ENCODE peak calls at places on chromosomes 2 and 18, in four cellular contexts. B, X, E and Z are unnamed samples.

GRCh38 chr18:74084184-74084583 is 63.5 kb downstream of the FBXO15 start:
- DNase-seq in B (no peak), X (peak; percentile 11), E (no peak), Z (no peak)

GRCh38 chr2:237257471-237257951 is 156.5 kb downstream of the COL6A3 start:
- DNase-seq in X (peak; percentile 75), B (no peak), E (peak; percentile 75), Z (no peak)

GRCh38 chr18:28039078-28039477 is 137.9 kb downstream of the CDH2 start:
- DNase-seq in E (peak; percentile 80), B (no peak), X (peak; percentile 81), Z (no peak)

GRCh38 chr2:28635251-28635650 is 116.4 kb upstream of the PPP1CB start:
- DNase-seq in X (no peak), B (no peak), E (peak; percentile 45), Z (no peak)

GRCh38 chr2:20371656-20372055 is 21.0 kb upstream of the PUM2 start:
- DNase-seq in B (no peak), X (no peak), E (peak; percentile 47), Z (no peak)

GRCh38 chr2:206488623-206489022 is 45.3 kb downstream of the ADAM23 start:
- DNase-seq in B (no peak), E (no peak), X (no peak), Z (no peak)

GRCh38 chr2:11305958-11306357 is 38.5 kb downstream of the ROCK2 start:
- DNase-seq in X (peak; percentile 19), E (peak; percentile 82), B (no peak), Z (no peak)

GRCh38 chr2:144771348-144771747 is 251.4 kb upstream of the ZEB2 start:
- DNase-seq in E (no peak), B (no peak), X (peak; percentile 11), Z (no peak)

GRCh38 chr2:11998626-11999378 is 252.4 kb downstream of the LPIN1 start:
- DNase-seq in E (peak; percentile 28), X (peak; percentile 49), B (no peak), Z (no peak)

GRCh38 chr2:193778293-193778692 is 1583.6 kb upstream of the TMEFF2 start:
- DNase-seq in X (no peak), B (no peak), E (no peak), Z (no peak)

GRCh38 chr2:126877041-126877440 is 21.6 kb upstream of the TEX51 start:
- DNase-seq in B (no peak), X (no peak), E (no peak), Z (no peak)

GRCh38 chr18:48599391-48599790 is 60.6 kb downstream of the CTIF start:
- DNase-seq in E (no peak), X (no peak), B (no peak), Z (no peak)

GRCh38 chr2:233152541-233152940 is 92.4 kb downstream of the INPP5D start:
- DNase-seq in B (no peak), X (peak; percentile 94), E (peak; percentile 42), Z (no peak)

GRCh38 chr2:127024769-127025356 is 82.1 kb downstream of the BIN1 start:
- DNase-seq in X (peak; percentile 55), B (peak; percentile 91), E (peak; percentile 54), Z (peak; percentile 89)

GRCh38 chr2:21694079-21694478 is 570.3 kb downstream of the TDRD15 start:
- DNase-seq in X (no peak), E (no peak), B (no peak), Z (no peak)

GRCh38 chr2:8135051-8135675 is 546.7 kb upstream of the ID2 start:
- DNase-seq in E (no peak), X (no peak), B (no peak), Z (peak; percentile 96)

GRCh38 chr18:48874233-48874632 is 76.5 kb downstream of the SMAD7 start:
- DNase-seq in X (peak; percentile 51), E (no peak), B (no peak), Z (no peak)

GRCh38 chr2:68755071-68755470 is 20.5 kb downstream of the ARHGAP25 start:
- DNase-seq in B (no peak), X (no peak), E (no peak), Z (peak; percentile 14)

GRCh38 chr2:237227190-237227988 is 141.7 kb downstream of the COPS8 start:
- DNase-seq in E (peak; percentile 91), X (peak; percentile 98), B (no peak), Z (no peak)

GRCh38 chr2:5183031-5183430 is 509.2 kb upstream of the SOX11 start:
- DNase-seq in E (no peak), X (no peak), B (peak; percentile 9), Z (no peak)

GRCh38 chr2:238686223-238686622 is 161.7 kb upstream of the TWIST2 start:
- DNase-seq in B (no peak), E (no peak), X (no peak), Z (no peak)

GRCh38 chr2:55142518-55142917 is 89.6 kb downstream of the CLHC1 start:
- DNase-seq in B (no peak), E (no peak), X (no peak), Z (no peak)

GRCh38 chr2:174785481-174785880 is 21.2 kb upstream of the CHRNA1 start:
- DNase-seq in E (no peak), B (no peak), X (no peak), Z (no peak)

GRCh38 chr2:152755029-152755428 is 36.6 kb downstream of the ARL6IP6 start:
- DNase-seq in E (peak; percentile 51), X (no peak), B (peak; percentile 79), Z (peak; percentile 77)

GRCh38 chr2:152835674-152836073 is 117.3 kb downstream of the ARL6IP6 start:
- DNase-seq in B (no peak), E (no peak), X (no peak), Z (no peak)

GRCh38 chr2:67952066-67952465 is 110.7 kb downstream of the C1D start:
- DNase-seq in E (no peak), B (no peak), X (no peak), Z (no peak)

GRCh38 chr2:219354582-219354981 is 22.0 kb upstream of the RESP18 start:
- DNase-seq in B (no peak), E (no peak), X (no peak), Z (no peak)

GRCh38 chr2:150520887-150521664 is 33.6 kb upstream of the RND3 start:
- DNase-seq in E (peak; percentile 77), B (no peak), X (peak; percentile 74), Z (no peak)